ENCODE peak calls at places on chromosomes 16 and 17, in eight cellular contexts. One of them, this sample, is unnamed.

GRCh38 chr16:15946257-15947044 is 3.0 kb upstream of the ABCC1 start:
- DNase-seq in iris pigment epithelial cell: peak; percentile 83
- DNase-seq in stimulated activated naive CD4-positive, alpha-beta T cell: no peak
- DNase-seq in putamen: no peak
- DNase-seq in HCEC 1CT: peak; percentile 71
- DNase-seq in uterus: no peak
- DNase-seq in iPS DF 19.7: no peak
- DNase-seq in mesothelial cell of epicardium: no peak
- DNase-seq in this sample: no peak

GRCh38 chr16:58222532-58223316 is 24.8 kb upstream of the CSNK2A2 start:
- DNase-seq in iris pigment epithelial cell: peak; percentile 38
- DNase-seq in stimulated activated naive CD4-positive, alpha-beta T cell: no peak
- DNase-seq in putamen: no peak
- DNase-seq in HCEC 1CT: no peak
- DNase-seq in uterus: no peak
- DNase-seq in iPS DF 19.7: no peak
- DNase-seq in mesothelial cell of epicardium: no peak
- DNase-seq in this sample: no peak

GRCh38 chr17:40872416-40872815 is 5.4 kb upstream of the KRT12 start:
- DNase-seq in iris pigment epithelial cell: no peak
- DNase-seq in stimulated activated naive CD4-positive, alpha-beta T cell: no peak
- DNase-seq in putamen: no peak
- DNase-seq in HCEC 1CT: no peak
- DNase-seq in uterus: no peak
- DNase-seq in iPS DF 19.7: no peak
- DNase-seq in mesothelial cell of epicardium: no peak
- DNase-seq in this sample: no peak

GRCh38 chr17:18963126-18964017 is 11.4 kb downstream of the SLC5A10 start:
- DNase-seq in iris pigment epithelial cell: no peak
- DNase-seq in stimulated activated naive CD4-positive, alpha-beta T cell: no peak
- DNase-seq in putamen: no peak
- DNase-seq in HCEC 1CT: peak; percentile 22
- DNase-seq in uterus: no peak
- DNase-seq in iPS DF 19.7: no peak
- DNase-seq in mesothelial cell of epicardium: no peak
- DNase-seq in this sample: no peak

GRCh38 chr16:47503936-47504335 is 42.8 kb downstream of the PHKB start:
- DNase-seq in iris pigment epithelial cell: peak; percentile 59
- DNase-seq in stimulated activated naive CD4-positive, alpha-beta T cell: no peak
- DNase-seq in putamen: no peak
- DNase-seq in HCEC 1CT: peak; percentile 68
- DNase-seq in uterus: no peak
- DNase-seq in iPS DF 19.7: no peak
- DNase-seq in mesothelial cell of epicardium: no peak
- DNase-seq in this sample: peak; percentile 45

GRCh38 chr17:66547170-66547865 is 244.9 kb downstream of the PRKCA start:
- DNase-seq in iris pigment epithelial cell: no peak
- DNase-seq in stimulated activated naive CD4-positive, alpha-beta T cell: no peak
- DNase-seq in putamen: no peak
- DNase-seq in HCEC 1CT: no peak
- DNase-seq in uterus: no peak
- DNase-seq in iPS DF 19.7: no peak
- DNase-seq in mesothelial cell of epicardium: no peak
- DNase-seq in this sample: no peak

GRCh38 chr16:85673529-85674417 is 15.0 kb downstream of the GINS2 start:
- DNase-seq in iris pigment epithelial cell: peak; percentile 74
- DNase-seq in stimulated activated naive CD4-positive, alpha-beta T cell: no peak
- DNase-seq in putamen: no peak
- DNase-seq in HCEC 1CT: no peak
- DNase-seq in uterus: no peak
- DNase-seq in iPS DF 19.7: no peak
- DNase-seq in mesothelial cell of epicardium: no peak
- DNase-seq in this sample: peak; percentile 74

GRCh38 chr16:71722801-71723536 is 1.5 kb downstream of the PHLPP2 start:
- DNase-seq in iris pigment epithelial cell: peak; percentile 66
- DNase-seq in stimulated activated naive CD4-positive, alpha-beta T cell: peak; percentile 73
- DNase-seq in putamen: peak; percentile 37
- DNase-seq in HCEC 1CT: peak; percentile 55
- DNase-seq in uterus: peak; percentile 66
- DNase-seq in iPS DF 19.7: no peak
- DNase-seq in mesothelial cell of epicardium: peak; percentile 74
- DNase-seq in this sample: peak; percentile 68

GRCh38 chr16:2090819-2091721 is 43.3 kb downstream of the TSC2 start:
- DNase-seq in iris pigment epithelial cell: peak; percentile 84
- DNase-seq in stimulated activated naive CD4-positive, alpha-beta T cell: no peak
- DNase-seq in putamen: no peak
- DNase-seq in HCEC 1CT: no peak
- DNase-seq in uterus: no peak
- DNase-seq in iPS DF 19.7: no peak
- DNase-seq in mesothelial cell of epicardium: peak; percentile 87
- DNase-seq in this sample: peak; percentile 94

GRCh38 chr16:49734330-49734729 is 121.6 kb downstream of the ZNF423 start:
- DNase-seq in iris pigment epithelial cell: no peak
- DNase-seq in stimulated activated naive CD4-positive, alpha-beta T cell: no peak
- DNase-seq in putamen: no peak
- DNase-seq in HCEC 1CT: no peak
- DNase-seq in uterus: no peak
- DNase-seq in iPS DF 19.7: no peak
- DNase-seq in mesothelial cell of epicardium: no peak
- DNase-seq in this sample: no peak

GRCh38 chr16:87472935-87473334 is 19.9 kb downstream of the ZCCHC14 start:
- DNase-seq in iris pigment epithelial cell: no peak
- DNase-seq in stimulated activated naive CD4-positive, alpha-beta T cell: no peak
- DNase-seq in putamen: no peak
- DNase-seq in HCEC 1CT: no peak
- DNase-seq in uterus: no peak
- DNase-seq in iPS DF 19.7: no peak
- DNase-seq in mesothelial cell of epicardium: no peak
- DNase-seq in this sample: no peak

GRCh38 chr16:49015189-49015540 is 266.5 kb downstream of the CBLN1 start:
- DNase-seq in iris pigment epithelial cell: no peak
- DNase-seq in stimulated activated naive CD4-positive, alpha-beta T cell: no peak
- DNase-seq in putamen: no peak
- DNase-seq in HCEC 1CT: no peak
- DNase-seq in uterus: no peak
- DNase-seq in iPS DF 19.7: no peak
- DNase-seq in mesothelial cell of epicardium: no peak
- DNase-seq in this sample: no peak

GRCh38 chr16:47965439-47965838 is 190.4 kb downstream of the ABCC12 start:
- DNase-seq in iris pigment epithelial cell: peak; percentile 54
- DNase-seq in stimulated activated naive CD4-positive, alpha-beta T cell: no peak
- DNase-seq in putamen: peak; percentile 58
- DNase-seq in HCEC 1CT: no peak
- DNase-seq in uterus: no peak
- DNase-seq in iPS DF 19.7: peak; percentile 83
- DNase-seq in mesothelial cell of epicardium: no peak
- DNase-seq in this sample: no peak

GRCh38 chr16:87678618-87679017 is 76.3 kb downstream of the JPH3 start:
- DNase-seq in iris pigment epithelial cell: no peak
- DNase-seq in stimulated activated naive CD4-positive, alpha-beta T cell: no peak
- DNase-seq in putamen: no peak
- DNase-seq in HCEC 1CT: no peak
- DNase-seq in uterus: no peak
- DNase-seq in iPS DF 19.7: no peak
- DNase-seq in mesothelial cell of epicardium: no peak
- DNase-seq in this sample: no peak

GRCh38 chr16:15643453-15644305 is 725 bp upstream of the MARF1 start:
- DNase-seq in iris pigment epithelial cell: peak; percentile 44
- DNase-seq in stimulated activated naive CD4-positive, alpha-beta T cell: peak; percentile 71
- DNase-seq in putamen: no peak
- DNase-seq in HCEC 1CT: peak; percentile 74
- DNase-seq in uterus: peak; percentile 46
- DNase-seq in iPS DF 19.7: no peak
- DNase-seq in mesothelial cell of epicardium: no peak
- DNase-seq in this sample: peak; percentile 76

GRCh38 chr16:72189865-72190371 is 18.0 kb upstream of the PMFBP1 start:
- DNase-seq in iris pigment epithelial cell: peak; percentile 90
- DNase-seq in stimulated activated naive CD4-positive, alpha-beta T cell: no peak
- DNase-seq in putamen: no peak
- DNase-seq in HCEC 1CT: peak; percentile 64
- DNase-seq in uterus: no peak
- DNase-seq in iPS DF 19.7: no peak
- DNase-seq in mesothelial cell of epicardium: no peak
- DNase-seq in this sample: peak; percentile 66

GRCh38 chr17:737561-738113 is 5.2 kb downstream of the TLCD3A start:
- DNase-seq in iris pigment epithelial cell: no peak
- DNase-seq in stimulated activated naive CD4-positive, alpha-beta T cell: no peak
- DNase-seq in putamen: no peak
- DNase-seq in HCEC 1CT: no peak
- DNase-seq in uterus: no peak
- DNase-seq in iPS DF 19.7: no peak
- DNase-seq in mesothelial cell of epicardium: no peak
- DNase-seq in this sample: no peak

GRCh38 chr16:67562526-67562917 is at the start of gene CTCF:
- DNase-seq in iris pigment epithelial cell: peak; percentile 84
- DNase-seq in stimulated activated naive CD4-positive, alpha-beta T cell: peak; percentile 99
- DNase-seq in putamen: peak; percentile 86
- DNase-seq in HCEC 1CT: peak; percentile 88
- DNase-seq in uterus: peak; percentile 81
- DNase-seq in iPS DF 19.7: no peak
- DNase-seq in mesothelial cell of epicardium: peak; percentile 76
- DNase-seq in this sample: peak; percentile 91

GRCh38 chr16:88005968-88006367 is 54.7 kb downstream of the BANP start:
- DNase-seq in iris pigment epithelial cell: no peak
- DNase-seq in stimulated activated naive CD4-positive, alpha-beta T cell: no peak
- DNase-seq in putamen: no peak
- DNase-seq in HCEC 1CT: no peak
- DNase-seq in uterus: no peak
- DNase-seq in iPS DF 19.7: no peak
- DNase-seq in mesothelial cell of epicardium: no peak
- DNase-seq in this sample: no peak

GRCh38 chr16:63702981-63703590 is 1418.8 kb downstream of the CDH11 start:
- DNase-seq in iris pigment epithelial cell: no peak
- DNase-seq in stimulated activated naive CD4-positive, alpha-beta T cell: no peak
- DNase-seq in putamen: no peak
- DNase-seq in HCEC 1CT: no peak
- DNase-seq in uterus: no peak
- DNase-seq in iPS DF 19.7: peak; percentile 12
- DNase-seq in mesothelial cell of epicardium: no peak
- DNase-seq in this sample: no peak

GRCh38 chr16:49673442-49673841 is 182.5 kb downstream of the ZNF423 start:
- DNase-seq in iris pigment epithelial cell: no peak
- DNase-seq in stimulated activated naive CD4-positive, alpha-beta T cell: no peak
- DNase-seq in putamen: no peak
- DNase-seq in HCEC 1CT: no peak
- DNase-seq in uterus: no peak
- DNase-seq in iPS DF 19.7: no peak
- DNase-seq in mesothelial cell of epicardium: no peak
- DNase-seq in this sample: no peak

GRCh38 chr17:54900457-54901229 is at the start of gene TOM1L1:
- DNase-seq in iris pigment epithelial cell: peak; percentile 55
- DNase-seq in stimulated activated naive CD4-positive, alpha-beta T cell: no peak
- DNase-seq in putamen: peak; percentile 68
- DNase-seq in HCEC 1CT: peak; percentile 67
- DNase-seq in uterus: peak; percentile 34
- DNase-seq in iPS DF 19.7: no peak
- DNase-seq in mesothelial cell of epicardium: peak; percentile 42
- DNase-seq in this sample: peak; percentile 44

GRCh38 chr16:61820398-61820797 is 215.8 kb downstream of the CDH8 start:
- DNase-seq in iris pigment epithelial cell: peak; percentile 41
- DNase-seq in stimulated activated naive CD4-positive, alpha-beta T cell: no peak
- DNase-seq in putamen: no peak
- DNase-seq in HCEC 1CT: no peak
- DNase-seq in uterus: no peak
- DNase-seq in iPS DF 19.7: no peak
- DNase-seq in mesothelial cell of epicardium: no peak
- DNase-seq in this sample: no peak

GRCh38 chr17:16140854-16141253 is 74.5 kb downstream of the NCOR1 start:
- DNase-seq in iris pigment epithelial cell: no peak
- DNase-seq in stimulated activated naive CD4-positive, alpha-beta T cell: no peak
- DNase-seq in putamen: no peak
- DNase-seq in HCEC 1CT: no peak
- DNase-seq in uterus: no peak
- DNase-seq in iPS DF 19.7: no peak
- DNase-seq in mesothelial cell of epicardium: no peak
- DNase-seq in this sample: no peak

GRCh38 chr16:72291531-72291981 is 119.6 kb upstream of the PMFBP1 start:
- DNase-seq in iris pigment epithelial cell: peak; percentile 92
- DNase-seq in stimulated activated naive CD4-positive, alpha-beta T cell: no peak
- DNase-seq in putamen: peak; percentile 33
- DNase-seq in HCEC 1CT: peak; percentile 96
- DNase-seq in uterus: no peak
- DNase-seq in iPS DF 19.7: no peak
- DNase-seq in mesothelial cell of epicardium: no peak
- DNase-seq in this sample: peak; percentile 59